ENCODE peak calls at places on chromosomes 7 and 10, in five cellular contexts. L is H1, Y is IMR-90, S is H9, W is mesendoderm. Q is an unnamed sample.

GRCh38 chr7:40248681-40249080 is 113.9 kb downstream of the SUGCT start:
- DNase-seq in L (no peak), Y (no peak), S (no peak), W (no peak), Q (no peak)

GRCh38 chr10:71001470-71001869 is 113.1 kb upstream of the PCBD1 start:
- DNase-seq in L (no peak), Y (no peak), S (no peak), W (no peak), Q (no peak)

GRCh38 chr10:17599089-17599488 is 18.1 kb downstream of the HACD1 start:
- DNase-seq in L (no peak), Y (peak), S (no peak), W (peak), Q (peak)

GRCh38 chr10:6426317-6426716 is 153.8 kb downstream of the PRKCQ start:
- DNase-seq in L (no peak), Y (no peak), S (no peak), W (no peak), Q (no peak)

GRCh38 chr10:1738950-1739349 is 1.6 kb upstream of the ADARB2 start:
- DNase-seq in L (no peak), Y (no peak), S (no peak), W (no peak), Q (no peak)

GRCh38 chr10:71838264-71839211 is 12.5 kb downstream of the PSAP start:
- DNase-seq in L (no peak), Y (peak), S (no peak), W (no peak), Q (no peak)

GRCh38 chr10:7689591-7689990 is 13.5 kb upstream of the ITIH2 start:
- DNase-seq in L (no peak), Y (no peak), S (no peak), W (no peak), Q (no peak)

GRCh38 chr10:132429281-132430230 is 32.6 kb downstream of the PWWP2B start:
- DNase-seq in L (no peak), Y (no peak), S (no peak), W (no peak), Q (no peak)

GRCh38 chr7:66142996-66143395 is 28.3 kb downstream of the CRCP start:
- DNase-seq in L (no peak), Y (no peak), S (no peak), W (no peak), Q (no peak)

GRCh38 chr7:69992938-69993337 is 394.7 kb downstream of the AUTS2 start:
- DNase-seq in L (no peak), Y (no peak), S (no peak), W (no peak), Q (no peak)

GRCh38 chr7:112888781-112889180 is 98.6 kb upstream of the TMEM168 start:
- DNase-seq in L (no peak), Y (no peak), S (no peak), W (no peak), Q (no peak)

GRCh38 chr7:151794508-151795167 is 82.3 kb downstream of the PRKAG2 start:
- DNase-seq in L (no peak), Y (peak), S (no peak), W (peak), Q (peak)

GRCh38 chr7:83439021-83439420 is 209.9 kb downstream of the SEMA3E start:
- DNase-seq in L (no peak), Y (no peak), S (no peak), W (no peak), Q (no peak)

GRCh38 chr7:6242561-6242960 is 29.9 kb downstream of the CYTH3 start:
- DNase-seq in L (no peak), Y (peak), S (no peak), W (no peak), Q (no peak)

GRCh38 chr7:159026271-159027047 is 118.2 kb downstream of the VIPR2 start:
- DNase-seq in L (no peak), Y (no peak), S (peak), W (no peak), Q (peak)

GRCh38 chr7:121562274-121562673 is 166.2 kb upstream of the FAM3C start:
- DNase-seq in L (no peak), Y (peak), S (no peak), W (peak), Q (no peak)

GRCh38 chr7:87218941-87219544 is 489 bp downstream of the TMEM243 start:
- DNase-seq in L (no peak), Y (peak), S (peak), W (peak), Q (peak)

GRCh38 chr7:139681463-139681755 is 96.4 kb downstream of the HIPK2 start:
- DNase-seq in L (no peak), Y (no peak), S (no peak), W (peak), Q (no peak)

GRCh38 chr10:104300736-104301292 is 31.8 kb downstream of the GSTO2 start:
- DNase-seq in L (no peak), Y (peak), S (no peak), W (peak), Q (no peak)

GRCh38 chr10:130956251-130956650 is 355.3 kb downstream of the TCERG1L start:
- DNase-seq in L (no peak), Y (no peak), S (no peak), W (no peak), Q (no peak)

GRCh38 chr7:107502797-107503196 is 32.9 kb downstream of the GPR22 start:
- DNase-seq in L (no peak), Y (peak), S (no peak), W (no peak), Q (no peak)

GRCh38 chr7:1531263-1531978 is 919 bp downstream of the MAFK start:
- DNase-seq in L (no peak), Y (peak), S (peak), W (no peak), Q (no peak)

GRCh38 chr10:63214586-63214985 is 81.5 kb downstream of the NRBF2 start:
- DNase-seq in L (no peak), Y (peak), S (no peak), W (no peak), Q (no peak)

GRCh38 chr7:95777266-95777665 is 4.9 kb downstream of the DYNC1I1 start:
- DNase-seq in L (no peak), Y (no peak), S (no peak), W (no peak), Q (no peak)

GRCh38 chr10:125238682-125239081 is 78.3 kb upstream of the CTBP2 start:
- DNase-seq in L (no peak), Y (no peak), S (no peak), W (peak), Q (no peak)

GRCh38 chr7:36273836-36274235 is 115.8 kb upstream of the ANLN start:
- DNase-seq in L (peak), Y (no peak), S (no peak), W (no peak), Q (no peak)

GRCh38 chr10:14485986-14486385 is 155.3 kb upstream of the FRMD4A start:
- DNase-seq in L (no peak), Y (peak), S (no peak), W (no peak), Q (no peak)

GRCh38 chr10:8428654-8429053 is 374.2 kb downstream of the GATA3 start:
- DNase-seq in L (peak), Y (no peak), S (peak), W (peak), Q (no peak)

GRCh38 chr10:131041361-131041916 is 270.1 kb downstream of the TCERG1L start:
- DNase-seq in L (no peak), Y (no peak), S (no peak), W (no peak), Q (no peak)

DNA sequence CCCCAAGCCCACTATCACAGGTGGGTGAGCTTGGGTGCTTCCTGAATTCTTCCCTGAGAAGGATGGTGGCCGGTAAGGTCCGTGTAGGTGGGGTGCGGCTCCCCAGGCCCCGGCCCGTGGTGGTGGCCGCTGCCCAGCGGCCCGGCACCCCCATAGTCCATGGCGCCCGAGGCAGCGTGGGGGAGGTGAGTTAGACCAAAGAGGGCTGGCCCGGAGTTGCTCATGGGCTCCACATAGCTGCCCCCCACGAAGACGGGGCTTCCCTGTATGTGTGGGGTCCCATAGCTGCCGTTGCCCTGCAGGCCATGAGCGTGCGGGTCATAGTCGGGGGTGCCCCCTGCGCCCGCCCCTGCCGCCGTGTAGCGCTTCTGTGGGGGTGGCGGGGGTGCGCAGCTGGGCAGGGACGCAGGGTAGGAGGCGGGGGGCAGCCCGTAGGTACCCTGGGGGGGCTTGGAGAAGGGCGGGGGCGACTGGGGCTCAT is 5.5 kb upstream of the HOXA2 start:
- DNase-seq in L (no peak), Y (peak), S (no peak), W (no peak), Q (no peak)
- H2BK15ac ChIP-seq in L (no peak), Y (peak), S (no peak), W (no peak), Q (no peak)

DNA sequence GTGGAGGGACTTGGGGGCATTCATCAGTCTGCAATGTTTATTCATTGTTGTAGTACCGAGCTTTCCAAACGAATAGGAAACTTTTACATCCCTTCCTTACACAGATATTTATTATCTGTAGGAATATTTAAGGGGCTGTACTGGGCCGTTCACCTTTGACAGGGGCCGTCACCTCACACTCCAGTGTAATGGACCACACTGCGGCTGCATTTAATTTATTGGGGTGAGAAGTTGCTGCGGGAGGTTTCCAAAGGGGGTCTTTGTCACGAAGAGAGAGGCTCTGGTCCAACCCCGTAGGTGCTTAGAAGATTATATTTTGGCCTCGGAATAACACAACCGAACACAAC is 291.1 kb upstream of the NFE2L3 start:
- DNase-seq in L (no peak), Y (no peak), S (no peak), W (no peak), Q (no peak)
- H2BK15ac ChIP-seq in L (no peak), Y (no peak), S (no peak), W (no peak), Q (no peak)

DNA sequence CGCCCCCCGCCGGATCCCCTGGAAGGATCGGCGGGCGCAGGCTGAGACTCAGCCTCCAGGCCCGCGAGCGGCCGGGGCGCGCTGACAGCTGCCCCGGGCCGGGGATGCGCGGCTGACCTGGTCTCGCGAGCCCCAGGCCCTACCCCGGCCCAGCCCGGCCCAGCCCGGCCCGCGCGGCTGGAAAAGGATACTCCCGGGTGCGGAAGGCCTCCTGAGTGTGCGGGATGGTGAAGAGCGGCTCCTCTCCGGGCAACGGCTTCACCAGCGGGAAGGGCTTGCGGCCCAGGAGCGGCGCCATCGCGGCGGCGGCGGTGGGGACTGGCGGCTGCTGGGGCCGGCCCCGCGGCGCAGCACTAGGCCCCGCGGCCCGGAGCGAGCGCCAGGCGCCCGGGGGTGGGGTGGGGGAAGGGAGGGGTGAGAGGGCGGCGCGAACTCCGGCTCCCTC is 435 bp downstream of the BAZ1B start:
- DNase-seq in L (peak), Y (peak), S (peak), W (peak), Q (peak)
- H2BK15ac ChIP-seq in L (no peak), Y (no peak), S (no peak), W (no peak), Q (no peak)

GRCh38 chr10:122495406-122496340 is 34.3 kb downstream of the HTRA1 start:
- DNase-seq in L (no peak), Y (no peak), S (no peak), W (peak), Q (no peak)

GRCh38 chr10:122494173-122494820 is 32.9 kb downstream of the HTRA1 start:
- DNase-seq in L (no peak), Y (no peak), S (no peak), W (no peak), Q (no peak)

GRCh38 chr10:122493761-122494160 is 32.4 kb downstream of the HTRA1 start:
- DNase-seq in L (no peak), Y (no peak), S (no peak), W (no peak), Q (no peak)

GRCh38 chr10:122492955-122493597 is 31.7 kb downstream of the HTRA1 start:
- DNase-seq in L (no peak), Y (peak), S (no peak), W (no peak), Q (no peak)

GRCh38 chr10:122494833-122495232 is 33.5 kb downstream of the HTRA1 start:
- DNase-seq in L (no peak), Y (peak), S (no peak), W (no peak), Q (no peak)
- H2BK15ac ChIP-seq in L (no peak), Y (no peak), S (no peak), W (no peak), Q (peak)

GRCh38 chr7:149266451-149266850 is 4.5 kb downstream of the ZNF783 start:
- DNase-seq in L (no peak), Y (no peak), S (no peak), W (no peak), Q (no peak)

GRCh38 chr7:149256568-149256967 is 5.4 kb upstream of the ZNF783 start:
- DNase-seq in L (no peak), Y (no peak), S (no peak), W (no peak), Q (no peak)

GRCh38 chr7:149257146-149257545 is 4.8 kb upstream of the ZNF783 start:
- DNase-seq in L (no peak), Y (peak), S (no peak), W (no peak), Q (no peak)

GRCh38 chr7:149261829-149262617 is at the start of gene ZNF783:
- DNase-seq in L (peak), Y (peak), S (peak), W (peak), Q (peak)

DNA sequence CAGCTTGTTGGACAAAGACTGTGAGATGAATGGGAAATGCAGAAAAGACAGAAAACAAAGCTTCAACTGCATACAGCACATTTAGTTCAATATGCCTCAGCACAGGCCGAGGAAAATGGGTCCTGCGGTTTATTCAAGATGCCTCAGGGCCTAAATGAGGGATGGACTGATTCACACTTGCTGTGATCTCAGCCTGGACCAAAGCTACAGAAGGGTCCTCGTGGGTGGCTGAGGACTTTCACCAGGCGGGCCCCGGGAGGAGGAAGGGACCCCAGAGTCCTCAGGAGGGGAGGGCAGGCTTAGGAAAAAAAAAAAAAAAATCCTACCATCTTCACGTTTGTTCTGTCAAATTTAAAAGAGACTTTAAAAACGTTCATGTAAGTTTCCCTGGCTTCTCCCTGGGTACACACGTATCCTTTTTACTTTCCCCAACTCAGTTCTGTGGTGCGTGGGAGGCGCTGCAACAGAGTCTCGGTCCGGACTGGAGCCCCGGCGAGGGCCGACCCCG is 621 bp upstream of the ZNF783 start:
- DNase-seq in L (no peak), Y (peak), S (no peak), W (peak), Q (no peak)
- H2BK15ac ChIP-seq in L (no peak), Y (no peak), S (no peak), W (no peak), Q (no peak)

GRCh38 chr7:128352636-128353035 is 8.9 kb downstream of the PRRT4 start:
- DNase-seq in L (no peak), Y (no peak), S (no peak), W (no peak), Q (no peak)
- H2BK15ac ChIP-seq in L (no peak), Y (no peak), S (no peak), W (no peak), Q (peak)

DNA sequence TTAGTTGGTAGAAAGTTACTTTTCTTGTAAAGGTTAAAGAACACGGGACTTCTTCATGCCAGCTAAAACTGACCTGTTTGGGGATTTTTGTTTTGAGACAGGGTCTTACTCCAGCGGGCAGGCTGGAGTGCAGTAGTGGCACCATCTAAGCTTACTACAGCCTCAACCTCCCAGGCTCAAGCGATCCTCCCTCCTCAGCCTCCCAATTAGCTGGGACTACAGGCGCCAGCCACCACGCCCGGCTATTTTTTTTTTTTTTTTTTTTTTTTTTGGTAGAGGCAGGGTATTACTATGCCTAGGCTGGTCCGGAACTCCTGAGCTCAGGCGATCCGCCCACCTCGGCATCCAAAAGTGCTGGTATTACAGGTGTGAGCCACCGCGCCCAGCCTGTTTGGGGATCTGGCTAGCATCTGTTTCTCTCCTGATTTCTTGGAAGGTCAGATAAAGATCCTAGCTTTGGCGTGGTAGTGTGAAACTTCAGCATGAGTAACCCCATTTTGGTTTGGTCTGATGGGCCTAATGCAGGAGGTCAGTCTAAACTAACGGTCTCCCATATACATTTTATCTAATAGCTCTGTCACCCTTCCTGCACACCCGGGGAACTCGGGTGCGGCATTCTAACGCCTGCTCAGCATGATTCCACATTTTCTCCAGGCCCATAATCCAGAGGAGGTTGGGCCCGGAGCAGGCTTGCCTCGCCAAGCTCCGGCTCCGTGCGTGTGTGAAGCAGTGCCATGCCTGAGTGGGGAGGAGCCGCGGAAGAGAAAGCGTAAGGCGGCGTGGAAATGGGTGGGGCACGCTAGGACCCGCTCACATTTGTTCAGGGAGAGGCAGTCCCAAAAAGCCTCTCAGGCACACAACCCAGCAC is 1.0 kb upstream of the VDAC2 start:
- DNase-seq in L (no peak), Y (peak), S (no peak), W (peak), Q (no peak)
- H2BK15ac ChIP-seq in L (no peak), Y (peak), S (no peak), W (peak), Q (peak)

GRCh38 chr7:116510795-116511194 is 11.3 kb downstream of the CAV2 start:
- DNase-seq in L (no peak), Y (no peak), S (no peak), W (no peak), Q (no peak)

GRCh38 chr7:116512524-116513188 is 12.2 kb upstream of the CAV1 start:
- DNase-seq in L (no peak), Y (peak), S (no peak), W (no peak), Q (no peak)

GRCh38 chr7:116509982-116510579 is 10.5 kb downstream of the CAV2 start:
- DNase-seq in L (no peak), Y (peak), S (no peak), W (no peak), Q (no peak)

GRCh38 chr7:116515584-116515983 is 9.3 kb upstream of the CAV1 start:
- DNase-seq in L (no peak), Y (no peak), S (no peak), W (no peak), Q (no peak)

DNA sequence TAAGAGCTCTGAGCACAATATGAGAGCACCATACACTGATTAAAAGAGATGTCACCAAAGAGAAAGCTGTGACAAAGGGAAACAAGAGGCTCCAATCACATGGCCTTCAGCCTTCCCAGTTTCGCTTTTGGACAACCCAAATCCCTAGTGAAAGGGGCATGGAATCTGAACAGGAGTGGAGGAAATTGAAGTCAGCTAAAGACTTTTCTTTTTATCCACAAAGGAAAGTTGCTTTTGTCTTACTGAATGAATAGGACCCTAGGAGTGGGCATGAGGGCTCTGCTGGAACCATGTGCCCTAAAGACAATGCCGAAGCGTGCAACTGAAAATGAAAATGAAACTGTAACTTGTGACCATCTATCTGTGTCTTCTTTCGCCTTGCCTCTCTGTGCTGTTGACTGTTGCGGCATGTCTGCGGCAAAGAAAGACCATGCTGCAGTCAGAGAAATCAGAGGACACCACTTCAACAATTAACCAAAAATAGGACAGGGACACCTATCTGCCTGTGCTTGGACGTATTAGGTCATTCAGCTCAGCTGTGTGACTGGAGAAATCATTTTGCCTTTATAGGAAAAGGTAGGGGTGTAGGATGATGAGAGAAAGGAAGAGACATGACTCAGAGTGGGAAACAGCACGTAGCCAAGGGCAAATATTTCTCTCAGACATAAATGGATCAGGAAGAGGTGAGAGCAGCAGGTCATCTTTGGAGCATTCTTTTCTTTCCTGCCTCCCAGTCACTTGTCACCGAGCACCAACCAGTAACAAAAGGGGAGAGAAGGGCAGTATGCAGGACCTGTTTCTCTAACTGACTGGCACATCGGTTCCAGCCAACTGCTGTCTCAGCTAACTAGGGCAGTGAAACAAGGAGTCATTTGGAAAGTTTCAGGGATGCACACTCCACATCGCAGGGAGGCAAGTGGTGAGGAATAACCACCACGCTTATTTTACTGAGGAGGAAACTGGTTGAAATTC is 12.3 kb downstream of the CAV2 start:
- DNase-seq in L (no peak), Y (peak), S (no peak), W (no peak), Q (no peak)
- H2BK15ac ChIP-seq in L (no peak), Y (peak), S (no peak), W (no peak), Q (no peak)